ENCODE peak calls at places on chromosomes 7 and 10, in nine cellular contexts. J is NCI-H1417; C is effector memory CD8-positive, alpha-beta T cell; T is stimulated activated CD4-positive, alpha-beta T cell treated with anti-CD3 and anti-CD28 coated beads, Interleukin-4, amount 100 ng/mL, for 48 hours; K is GM23338; D is M059J; I is HS-27A; Y is MV-4-11; N is neuronal stem cell. V is an unnamed sample.

GRCh38 chr7:6510476-6511133 is 40.7 kb downstream of the GRID2IP start:
- DNase-seq in I (no peak), Y (no peak), T (no peak), J (no peak), N (no peak), C (no peak), K (no peak), D (no peak), V (no peak)

GRCh38 chr10:49023752-49024151 is 84.1 kb upstream of the LRRC18 start:
- DNase-seq in I (no peak), Y (no peak), C (no peak), K (no peak), J (no peak), N (no peak), T (no peak), D (no peak), V (peak)

GRCh38 chr10:5575144-5575481 is 50.4 kb downstream of the CALML3 start:
- DNase-seq in K (no peak), J (no peak), I (no peak), N (no peak), Y (no peak), T (no peak), D (no peak), C (no peak), V (no peak)

GRCh38 chr7:100584046-100584676 is 1.8 kb downstream of the LRCH4 start:
- DNase-seq in K (no peak), I (no peak), Y (peak), D (no peak), N (no peak), T (no peak), J (no peak), C (no peak), V (peak)

GRCh38 chr10:31146496-31147219 is 115.0 kb upstream of the ZNF438 start:
- DNase-seq in C (no peak), K (peak), I (no peak), N (no peak), Y (peak), D (peak), T (no peak), J (no peak), V (peak)

GRCh38 chr7:128841961-128842673 is 11.9 kb downstream of the FLNC start:
- DNase-seq in K (peak), C (peak), I (no peak), Y (peak), D (no peak), J (no peak), N (peak), T (peak), V (peak)

GRCh38 chr10:33332183-33333031 is 2.1 kb downstream of the NRP1 start:
- DNase-seq in N (no peak), J (peak), T (no peak), I (no peak), Y (no peak), C (no peak), D (peak), K (no peak), V (peak)

GRCh38 chr10:62960416-62960815 is 144.2 kb upstream of the EGR2 start:
- DNase-seq in I (peak), C (no peak), T (no peak), J (no peak), D (no peak), K (no peak), N (no peak), Y (no peak), V (peak)

GRCh38 chr7:149765399-149766121 is 7.8 kb downstream of the ZNF467 start:
- DNase-seq in D (no peak), I (no peak), C (no peak), K (peak), Y (no peak), T (no peak), J (no peak), N (no peak), V (no peak)

GRCh38 chr10:112092529-112092928 is 91.0 kb downstream of the GPAM start:
- DNase-seq in I (no peak), D (peak), Y (no peak), T (no peak), N (no peak), J (no peak), C (no peak), K (no peak), V (no peak)

GRCh38 chr7:40211291-40212003 is 76.6 kb downstream of the SUGCT start:
- DNase-seq in N (no peak), K (no peak), I (no peak), T (no peak), Y (no peak), D (peak), C (no peak), J (no peak), V (no peak)

GRCh38 chr10:20415684-20416083 is 481.4 kb downstream of the NEBL start:
- DNase-seq in Y (no peak), D (peak), I (no peak), C (no peak), N (no peak), J (no peak), K (no peak), T (no peak), V (no peak)

GRCh38 chr7:4612939-4613841 is 68.9 kb upstream of the FOXK1 start:
- DNase-seq in I (no peak), T (no peak), C (no peak), J (no peak), K (peak), D (peak), N (no peak), Y (peak), V (no peak)

GRCh38 chr10:66838656-66839055 is 87.2 kb upstream of the LRRTM3 start:
- DNase-seq in N (no peak), K (no peak), T (no peak), Y (no peak), I (no peak), C (no peak), J (no peak), D (peak), V (no peak)

GRCh38 chr10:102514487-102515311 is 10.9 kb downstream of the SUFU start:
- DNase-seq in K (no peak), Y (no peak), D (no peak), N (no peak), J (no peak), I (no peak), C (no peak), T (no peak), V (no peak)

GRCh38 chr10:31138026-31138553 is 106.4 kb upstream of the ZNF438 start:
- DNase-seq in Y (peak), T (no peak), K (no peak), C (no peak), N (no peak), I (no peak), J (no peak), D (no peak), V (no peak)

GRCh38 chr10:90969148-90969547 is 48.3 kb upstream of the ANKRD1 start:
- DNase-seq in T (no peak), D (peak), N (no peak), Y (no peak), C (no peak), I (no peak), J (no peak), K (no peak), V (no peak)

GRCh38 chr10:117541909-117542705 is 439 bp upstream of the EMX2 start:
- DNase-seq in J (peak), D (peak), K (peak), N (peak), C (no peak), T (no peak), I (no peak), Y (no peak), V (peak)

GRCh38 chr7:73482746-73483145 is 39.3 kb downstream of the BAZ1B start:
- DNase-seq in I (no peak), J (no peak), D (no peak), Y (no peak), T (no peak), C (no peak), N (no peak), K (no peak), V (no peak)

GRCh38 chr7:17500718-17501117 is 202.3 kb downstream of the AHR start:
- DNase-seq in I (no peak), Y (no peak), N (no peak), T (no peak), D (peak), C (no peak), J (no peak), K (no peak), V (no peak)

GRCh38 chr10:2020841-2021240 is 283.5 kb upstream of the ADARB2 start:
- DNase-seq in D (no peak), N (no peak), J (no peak), C (no peak), Y (peak), T (no peak), K (no peak), I (no peak), V (no peak)

GRCh38 chr7:157007470-157008066 is 2.9 kb downstream of the MNX1 start:
- DNase-seq in Y (no peak), D (no peak), I (no peak), C (no peak), T (no peak), K (peak), J (no peak), N (no peak), V (no peak)

GRCh38 chr7:128867842-128868623 is 5.4 kb downstream of the ATP6V1F start:
- DNase-seq in J (peak), C (no peak), N (no peak), T (no peak), D (no peak), Y (no peak), K (peak), I (no peak), V (peak)

GRCh38 chr7:86980223-86980622 is 79.2 kb downstream of the ELAPOR2 start:
- DNase-seq in Y (no peak), C (no peak), T (no peak), D (no peak), J (no peak), N (no peak), I (no peak), K (no peak), V (no peak)

GRCh38 chr7:54397836-54398612 is 144.2 kb upstream of the VSTM2A start:
- DNase-seq in D (no peak), N (no peak), T (no peak), J (no peak), I (no peak), K (peak), Y (peak), C (no peak), V (no peak)

GRCh38 chr10:78645053-78645787 is 423.5 kb upstream of the ZMIZ1 start:
- DNase-seq in C (no peak), Y (no peak), N (no peak), K (no peak), I (no peak), J (no peak), D (no peak), T (no peak), V (no peak)

GRCh38 chr7:45687185-45687560 is 113.0 kb downstream of the ADCY1 start:
- DNase-seq in N (no peak), D (no peak), K (no peak), J (no peak), T (no peak), Y (no peak), C (no peak), I (no peak), V (no peak)

GRCh38 chr10:89471110-89471814 is 56.9 kb downstream of the IFIT5 start:
- DNase-seq in J (no peak), I (no peak), N (no peak), T (no peak), Y (no peak), D (no peak), K (no peak), C (no peak), V (no peak)

GRCh38 chr10:71297343-71297742 is 21.7 kb upstream of the SLC29A3 start:
- DNase-seq in Y (no peak), C (no peak), T (no peak), J (no peak), N (no peak), I (no peak), K (no peak), D (no peak), V (no peak)

GRCh38 chr10:118908487-118909280 is 120.8 kb upstream of the NANOS1 start:
- DNase-seq in Y (no peak), T (no peak), C (no peak), J (no peak), D (no peak), K (no peak), I (no peak), N (no peak), V (no peak)

GRCh38 chr7:50591480-50592438 is 26.6 kb upstream of the DDC start:
- DNase-seq in C (no peak), D (no peak), K (no peak), Y (no peak), I (no peak), J (peak), T (no peak), N (no peak), V (no peak)

GRCh38 chr10:132654708-132655661 is 117.4 kb downstream of the INPP5A start:
- DNase-seq in D (peak), K (peak), N (peak), T (peak), C (peak), I (no peak), Y (peak), J (peak), V (peak)

GRCh38 chr10:81953420-81953819 is 78.4 kb downstream of the NRG3 start:
- DNase-seq in N (no peak), I (no peak), T (no peak), K (no peak), C (no peak), D (no peak), Y (no peak), J (no peak), V (peak)

GRCh38 chr7:16851829-16852228 is 30.0 kb downstream of the AGR3 start:
- DNase-seq in N (no peak), C (no peak), D (no peak), I (no peak), T (no peak), J (no peak), K (no peak), Y (peak), V (no peak)

GRCh38 chr10:104028146-104028545 is 57.5 kb downstream of the COL17A1 start:
- DNase-seq in T (no peak), N (no peak), K (peak), I (no peak), J (peak), D (peak), C (no peak), Y (no peak), V (peak)

GRCh38 chr10:11658801-11659368 is 47.4 kb upstream of the USP6NL start:
- DNase-seq in T (no peak), C (no peak), N (no peak), K (no peak), I (no peak), Y (no peak), D (no peak), J (no peak), V (no peak)

GRCh38 chr7:17318146-17318545 is 19.7 kb downstream of the AHR start:
- DNase-seq in J (no peak), K (no peak), Y (no peak), T (no peak), C (no peak), I (no peak), D (no peak), N (no peak), V (no peak)

GRCh38 chr7:151696738-151697514 is 177.2 kb upstream of the RHEB start:
- DNase-seq in J (peak), D (peak), N (no peak), I (no peak), T (no peak), C (no peak), K (peak), Y (no peak), V (peak)

GRCh38 chr10:132146941-132147915 is 39.5 kb upstream of the DPYSL4 start:
- DNase-seq in T (no peak), Y (no peak), J (no peak), I (no peak), D (no peak), K (no peak), N (no peak), C (no peak), V (no peak)

GRCh38 chr10:47031953-47032465 is 120.8 kb downstream of the PTPN20 start:
- DNase-seq in D (peak), K (no peak), N (no peak), T (no peak), C (no peak), I (no peak), J (no peak), Y (no peak), V (no peak)